ENCODE peak calls at places on chromosomes 13 and 19, in ten cellular contexts. K, T, G, Y, R, X, O, I, E and M are unnamed samples.
A peak's percentile ranks its signal among the peaks of the same experiment; 100 is the strongest.

GRCh38 chr13:86155756-86156155 is 356.5 kb upstream of the SLITRK6 start:
- DNase-seq in K (no peak), X (no peak), E (no peak), G (no peak), T (no peak), O (no peak), R (no peak), I (no peak), Y (no peak), M (no peak)

GRCh38 chr19:51148571-51148970 is 6.5 kb downstream of the SIGLEC7 start:
- DNase-seq in Y (no peak), I (no peak), R (no peak), G (no peak), K (no peak), X (no peak), O (no peak), E (no peak), T (no peak), M (no peak)

GRCh38 chr19:18601875-18602274 is 4.7 kb downstream of the CRLF1 start:
- DNase-seq in G (no peak), K (peak; percentile 58), T (no peak), Y (no peak), I (no peak), E (no peak), X (no peak), O (no peak), R (no peak), M (no peak)

GRCh38 chr13:26887594-26887993 is 127.0 kb upstream of the GPR12 start:
- DNase-seq in E (no peak), R (no peak), I (no peak), G (no peak), Y (no peak), X (no peak), O (no peak), K (no peak), T (no peak), M (no peak)

GRCh38 chr19:7915250-7916136 is 863 bp downstream of the TGFBR3L start:
- DNase-seq in K (no peak), Y (no peak), I (no peak), R (no peak), X (no peak), O (no peak), T (no peak), E (no peak), G (no peak), M (no peak)

GRCh38 chr13:112065521-112065866 is 1.5 kb upstream of the SOX1 start:
- DNase-seq in X (no peak), G (peak; percentile 50), E (no peak), T (no peak), K (no peak), R (no peak), O (no peak), Y (no peak), I (no peak), M (no peak)

GRCh38 chr13:98143601-98144500 is 957 bp downstream of the FARP1 start:
- DNase-seq in O (no peak), T (peak; percentile 53), I (no peak), K (peak; percentile 31), Y (no peak), G (no peak), X (peak; percentile 53), E (no peak), R (no peak), M (peak; percentile 58)

GRCh38 chr19:46461537-46461936 is 9.8 kb downstream of the PNMA8A start:
- DNase-seq in G (no peak), E (no peak), X (peak; percentile 17), Y (no peak), K (peak; percentile 99), T (no peak), O (no peak), R (no peak), I (no peak), M (no peak)

GRCh38 chr19:30052122-30053075 is 110.4 kb downstream of the URI1 start:
- DNase-seq in K (no peak), T (no peak), E (no peak), O (no peak), X (no peak), Y (no peak), I (no peak), G (no peak), R (no peak), M (no peak)

GRCh38 chr19:46975918-46976782 is 43.5 kb upstream of the NPAS1 start:
- DNase-seq in E (peak; percentile 81), I (no peak), O (peak; percentile 78), K (peak; percentile 70), X (peak; percentile 95), T (peak; percentile 96), G (no peak), Y (peak; percentile 88), R (no peak), M (peak; percentile 91)

GRCh38 chr19:44682807-44683206 is 11.5 kb downstream of the CEACAM19 start:
- DNase-seq in X (no peak), G (no peak), I (no peak), O (no peak), E (no peak), K (no peak), T (no peak), R (no peak), Y (no peak), M (no peak)

GRCh38 chr19:55690109-55690768 is 15.2 kb downstream of the EPN1 start:
- DNase-seq in X (no peak), I (no peak), E (no peak), G (no peak), K (no peak), R (no peak), Y (no peak), T (no peak), O (no peak), M (no peak)

GRCh38 chr13:80740076-80740475 is 399.1 kb upstream of the SPRY2 start:
- DNase-seq in K (no peak), G (no peak), Y (no peak), T (no peak), E (no peak), X (no peak), I (no peak), R (no peak), O (no peak), M (no peak)

GRCh38 chr13:90757127-90757680 is 590.3 kb upstream of the MIR17HG start:
- DNase-seq in K (no peak), I (no peak), X (no peak), E (no peak), R (no peak), T (no peak), Y (no peak), G (peak; percentile 13), O (no peak), M (peak; percentile 25)

GRCh38 chr19:19782783-19783182 is 38.8 kb downstream of the ZNF506 start:
- DNase-seq in I (peak; percentile 72), R (peak; percentile 27), E (no peak), T (peak; percentile 41), X (no peak), O (no peak), Y (no peak), G (no peak), K (no peak), M (no peak)

GRCh38 chr13:94710881-94711560 is 1.3 kb downstream of the SOX21 start:
- DNase-seq in I (peak; percentile 37), O (no peak), Y (no peak), G (no peak), K (peak; percentile 34), E (peak; percentile 52), T (no peak), X (peak; percentile 20), R (no peak), M (peak; percentile 40)

GRCh38 chr19:48368942-48369341 is 4.8 kb downstream of the SYNGR4 start:
- DNase-seq in I (no peak), O (no peak), X (no peak), Y (no peak), K (no peak), E (no peak), G (no peak), R (no peak), T (no peak), M (no peak)

GRCh38 chr19:1862424-1863307 is 713 bp downstream of the KLF16 start:
- DNase-seq in X (peak; percentile 42), E (no peak), O (no peak), G (peak; percentile 28), I (peak; percentile 59), T (no peak), Y (no peak), R (no peak), K (peak; percentile 51), M (peak; percentile 82)

GRCh38 chr13:39144941-39145533 is 106.8 kb downstream of the NHLRC3 start:
- DNase-seq in Y (peak; percentile 75), R (peak; percentile 16), E (peak; percentile 39), T (peak; percentile 84), K (peak; percentile 76), I (peak; percentile 47), O (peak; percentile 32), X (peak; percentile 57), G (no peak), M (peak; percentile 80)

GRCh38 chr19:18259848-18260247 is 14.4 kb downstream of the IQCN start:
- DNase-seq in T (peak; percentile 89), X (no peak), Y (no peak), K (no peak), R (no peak), O (no peak), I (no peak), E (no peak), G (no peak), M (peak; percentile 64)